ENCODE peak calls at places on chromosomes 12 and 14, in seven cellular contexts. P is endothelial cell of umbilical vein, M is A549, K is neuronal stem cell, D is GM23248, O is mammary epithelial cell, J is HCT116. L is an unnamed sample.

GRCh38 chr14:39673141-39674133 is 241.2 kb upstream of the FBXO33 start:
- DNase-seq in J (no peak), K (no peak), M (no peak), D (peak; percentile 28), O (no peak), P (no peak), L (peak; percentile 28)

GRCh38 chr14:55446127-55446736 is 5.8 kb upstream of the TBPL2 start:
- DNase-seq in P (peak; percentile 80), O (peak; percentile 67), D (peak; percentile 93), K (peak; percentile 82), J (peak; percentile 76), M (peak; percentile 61), L (peak; percentile 91)

GRCh38 chr12:75782182-75782581 is 249.4 kb downstream of the PHLDA1 start:
- DNase-seq in O (no peak), K (no peak), P (no peak), D (no peak), J (no peak), M (no peak), L (no peak)

GRCh38 chr12:78085562-78086182 is 255.0 kb downstream of the NAV3 start:
- DNase-seq in O (peak; percentile 60), K (no peak), M (no peak), D (peak; percentile 90), P (no peak), J (no peak), L (no peak)

GRCh38 chr14:104429291-104429861 is 150.2 kb upstream of the C14orf180 start:
- DNase-seq in P (no peak), D (no peak), O (no peak), K (no peak), J (no peak), M (no peak), L (no peak)

GRCh38 chr14:104293231-104293841 is 154.9 kb downstream of the KIF26A start:
- DNase-seq in O (no peak), K (no peak), M (no peak), D (no peak), P (no peak), J (no peak), L (no peak)

GRCh38 chr14:102805454-102805891 is 28.2 kb downstream of the TRAF3 start:
- DNase-seq in D (peak; percentile 79), M (no peak), P (no peak), K (no peak), J (peak; percentile 68), O (peak; percentile 28), L (no peak)

GRCh38 chr14:74858022-74858421 is 17.9 kb downstream of the PROX2 start:
- DNase-seq in O (no peak), M (no peak), K (no peak), J (no peak), P (no peak), D (peak; percentile 55), L (no peak)

GRCh38 chr14:99415496-99416281 is 65.0 kb downstream of the SETD3 start:
- DNase-seq in P (peak; percentile 84), M (peak; percentile 73), J (peak; percentile 69), O (peak; percentile 66), D (peak; percentile 86), K (peak; percentile 80), L (peak; percentile 89)

GRCh38 chr12:120078868-120079267 is 37.7 kb downstream of the RAB35 start:
- DNase-seq in D (no peak), O (no peak), K (no peak), P (no peak), M (no peak), J (no peak), L (no peak)

GRCh38 chr12:103751600-103751999 is 89.4 kb downstream of the NT5DC3 start:
- DNase-seq in J (no peak), D (peak; percentile 31), O (no peak), M (no peak), K (no peak), P (no peak), L (no peak)

GRCh38 chr12:12087693-12088034 is 16.9 kb downstream of the BCL2L14 start:
- DNase-seq in J (no peak), K (no peak), M (no peak), D (no peak), O (no peak), P (no peak), L (no peak)

GRCh38 chr14:103330536-103330935 is 3.5 kb upstream of the EIF5 start:
- DNase-seq in O (no peak), D (no peak), K (no peak), J (no peak), P (no peak), M (no peak), L (no peak)

GRCh38 chr12:41917827-41918445 is 226.7 kb downstream of the GXYLT1 start:
- DNase-seq in P (peak; percentile 73), O (no peak), K (no peak), M (no peak), D (no peak), J (no peak), L (no peak)

GRCh38 chr14:103065861-103066260 is 8.5 kb upstream of the CDC42BPB start:
- DNase-seq in K (no peak), O (no peak), J (no peak), P (no peak), D (no peak), M (no peak), L (no peak)

GRCh38 chr14:71680733-71681387 is 251.4 kb upstream of the RGS6 start:
- DNase-seq in J (no peak), M (no peak), K (peak; percentile 29), D (no peak), O (no peak), P (no peak), L (peak; percentile 55)

GRCh38 chr12:67388331-67389163 is 119.4 kb downstream of the CAND1 start:
- DNase-seq in D (no peak), O (no peak), M (peak; percentile 7), P (no peak), J (no peak), K (no peak), L (peak; percentile 31)

GRCh38 chr14:100988411-100988900 is 84.9 kb upstream of the RTL1 start:
- DNase-seq in O (peak; percentile 98), P (peak; percentile 22), J (peak; percentile 95), K (no peak), M (peak; percentile 61), D (peak; percentile 45), L (no peak)

GRCh38 chr14:100988956-100989355 is 85.4 kb upstream of the RTL1 start:
- DNase-seq in M (no peak), P (no peak), O (peak; percentile 35), J (peak; percentile 51), D (no peak), K (no peak), L (no peak)

GRCh38 chr14:100988011-100988410 is 84.5 kb upstream of the RTL1 start:
- DNase-seq in D (peak; percentile 56), J (peak; percentile 51), K (no peak), O (peak; percentile 72), M (peak; percentile 36), P (peak; percentile 34), L (no peak)

GRCh38 chr14:100994082-100994481 is 90.6 kb upstream of the RTL1 start:
- DNase-seq in O (peak; percentile 71), D (peak; percentile 48), J (peak; percentile 52), M (no peak), K (no peak), P (peak; percentile 38), L (no peak)

GRCh38 chr14:100989924-100990323 is 86.4 kb upstream of the RTL1 start:
- DNase-seq in J (no peak), P (no peak), M (no peak), K (no peak), D (peak; percentile 60), O (peak; percentile 41), L (no peak)
- H3K27ac ChIP-seq in J (no peak overlapping the region), P (no peak overlapping the region), M (peak overlapping the region; percentile 84), K (no peak overlapping the region), D (peak overlapping the region; percentile 21), O (peak overlapping the region; percentile 99), L (no peak overlapping the region)

DNA sequence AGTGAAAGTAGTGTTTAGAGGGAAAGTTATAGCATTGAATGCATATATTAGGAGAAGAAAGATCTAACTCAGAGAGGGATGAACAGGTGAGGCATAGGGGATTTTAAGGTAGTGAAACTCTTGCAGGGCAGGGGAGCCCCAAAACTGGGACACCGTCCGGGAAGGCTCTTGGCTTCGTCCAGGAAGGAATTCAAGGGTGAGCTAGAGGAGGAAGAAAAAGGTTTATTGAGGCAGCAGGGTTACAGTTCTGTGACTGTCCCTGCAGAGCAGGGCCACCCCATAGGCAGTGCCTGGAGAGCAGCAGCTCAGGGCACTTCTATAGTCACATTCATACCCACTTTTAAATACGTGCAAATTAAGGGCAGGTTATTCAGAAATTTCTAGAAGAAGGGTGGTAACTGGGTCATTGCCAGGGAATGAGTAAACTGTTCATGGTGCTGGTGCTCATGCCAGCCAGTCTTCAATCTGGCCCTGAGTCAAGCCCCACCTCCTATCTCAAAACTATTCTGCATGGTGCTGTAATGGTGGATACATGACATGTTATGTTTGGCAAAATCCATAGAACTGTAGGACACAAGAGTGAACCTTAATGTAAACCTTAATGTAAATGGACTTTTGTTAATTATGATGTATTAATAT is 1.2 kb upstream of the OAS1 start:
- DNase-seq in J (no peak), O (peak; percentile 18), M (no peak), P (peak; percentile 15), K (no peak), D (peak; percentile 22), L (no peak)
- H3K4me1 ChIP-seq in J (no peaks in the 10 kb centered on the region), O (peaks cover 4% of the 10 kb centered on the region), M (peaks cover 59% of the 10 kb centered on the region), P (peaks cover 54% of the 10 kb centered on the region), K (peaks cover 3% of the 10 kb centered on the region), D (peaks cover 18% of the 10 kb centered on the region), L (peaks cover 6% of the 10 kb centered on the region)

DNA sequence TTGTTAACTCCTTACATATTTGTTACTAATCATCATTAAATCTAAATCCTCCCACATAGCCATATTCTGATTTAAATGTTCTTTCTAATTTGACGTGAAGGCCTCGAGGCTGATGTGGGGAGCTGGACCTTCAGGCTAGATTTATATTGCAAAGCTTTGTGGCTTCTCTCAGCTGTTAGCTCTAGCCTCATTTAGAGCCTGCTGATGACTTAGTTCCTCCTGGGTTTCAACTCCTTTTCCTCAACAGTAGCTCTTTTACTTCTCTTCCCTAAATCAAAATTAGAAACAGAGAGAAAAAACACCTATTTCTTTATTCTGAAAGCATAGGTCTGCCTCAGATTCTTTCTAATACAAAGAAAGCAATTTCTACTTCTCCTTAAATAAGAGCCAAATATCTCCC is 477.5 kb upstream of the CCDC196 start:
- DNase-seq in K (no peak), M (no peak), O (no peak), D (peak; percentile 17), J (no peak), P (no peak), L (no peak)
- H3K4me2 ChIP-seq in K (no peak overlapping the region), M (no peak overlapping the region), O (no peak overlapping the region), D (peak overlapping the region; percentile 44), J (peak overlapping the region; percentile 0), P (no peak overlapping the region), L (peak overlapping the region; percentile 1)

GRCh38 chr14:42480235-42480634 is 873.6 kb downstream of the LRFN5 start:
- DNase-seq in O (no peak), P (no peak), J (no peak), K (no peak), D (no peak), M (no peak), L (no peak)

GRCh38 chr14:42470427-42470719 is 863.7 kb downstream of the LRFN5 start:
- DNase-seq in J (no peak), O (no peak), P (no peak), M (no peak), K (no peak), D (no peak), L (no peak)

GRCh38 chr14:42469637-42470426 is 863.2 kb downstream of the LRFN5 start:
- DNase-seq in P (no peak), K (no peak), J (no peak), M (peak; percentile 26), D (peak; percentile 57), O (no peak), L (no peak)

GRCh38 chr14:42475289-42475688 is 868.6 kb downstream of the LRFN5 start:
- DNase-seq in J (no peak), K (no peak), P (no peak), M (no peak), O (no peak), D (no peak), L (peak; percentile 1)
- H3K27ac ChIP-seq in J (no peak overlapping the region), K (no peak overlapping the region), P (no peak overlapping the region), M (no peak overlapping the region), O (no peak overlapping the region), D (no peak overlapping the region), L (no peak overlapping the region)

GRCh38 chr14:21534576-21534975 is 8.4 kb upstream of the SALL2 start:
- DNase-seq in M (no peak), D (no peak), K (no peak), P (no peak), O (no peak), J (no peak), L (peak; percentile 63)
- H3K4me1 ChIP-seq in M (no peaks in the 10 kb centered on the region), D (no peaks in the 10 kb centered on the region), K (peaks cover 19% of the 10 kb centered on the region), P (no peaks in the 10 kb centered on the region), O (peaks cover 8% of the 10 kb centered on the region), J (no peaks in the 10 kb centered on the region), L (peaks cover 59% of the 10 kb centered on the region)